ENCODE peak calls at places on chromosomes 11 and 22, in eight cellular contexts. One of them, this sample, is unnamed. For H3K4me1, the result is how much of the 10 kb centered on the place peaks cover.

GRCh38 chr22:27846248-27846760 is 44.7 kb upstream of the MN1 start:
- DNase-seq in sigmoid colon: no peak
- DNase-seq in suprapubic skin: peak
- DNase-seq in stomach: no peak
- DNase-seq in ovary: no peak
- DNase-seq in K562: no peak
- DNase-seq in A549: no peak
- DNase-seq in tibial nerve: no peak
- DNase-seq in this sample: no peak

GRCh38 chr22:26588749-26589366 is 1.1 kb downstream of the TPST2 start:
- DNase-seq in stomach: no peak
- DNase-seq in A549: no peak
- DNase-seq in tibial nerve: no peak
- DNase-seq in K562: no peak
- DNase-seq in suprapubic skin: no peak
- DNase-seq in ovary: peak
- DNase-seq in sigmoid colon: no peak
- DNase-seq in this sample: no peak

GRCh38 chr22:20021196-20022181 is 579 bp downstream of the TANGO2 start:
- DNase-seq in tibial nerve: peak
- DNase-seq in A549: no peak
- DNase-seq in ovary: no peak
- DNase-seq in K562: peak
- DNase-seq in stomach: peak
- DNase-seq in sigmoid colon: peak
- DNase-seq in suprapubic skin: no peak
- DNase-seq in this sample: peak

GRCh38 chr11:87228820-87229219 is 191.1 kb downstream of the TMEM135 start:
- DNase-seq in tibial nerve: no peak
- DNase-seq in ovary: no peak
- DNase-seq in suprapubic skin: no peak
- DNase-seq in stomach: no peak
- DNase-seq in sigmoid colon: no peak
- DNase-seq in A549: no peak
- DNase-seq in K562: no peak
- DNase-seq in this sample: no peak

GRCh38 chr11:130451261-130452019 is 3.0 kb downstream of the ADAMTS15 start:
- DNase-seq in stomach: peak
- DNase-seq in ovary: no peak
- DNase-seq in A549: no peak
- DNase-seq in sigmoid colon: no peak
- DNase-seq in tibial nerve: peak
- DNase-seq in K562: no peak
- DNase-seq in suprapubic skin: no peak
- DNase-seq in this sample: no peak

GRCh38 chr11:97611345-97611744 is 1221.5 kb downstream of the JRKL start:
- DNase-seq in ovary: no peak
- DNase-seq in suprapubic skin: no peak
- DNase-seq in K562: no peak
- DNase-seq in stomach: no peak
- DNase-seq in tibial nerve: no peak
- DNase-seq in A549: no peak
- DNase-seq in sigmoid colon: no peak
- DNase-seq in this sample: no peak

GRCh38 chr11:3796346-3796745 is 1.0 kb downstream of the NUP98 start:
- DNase-seq in ovary: no peak
- DNase-seq in tibial nerve: no peak
- DNase-seq in stomach: no peak
- DNase-seq in A549: no peak
- DNase-seq in sigmoid colon: no peak
- DNase-seq in K562: no peak
- DNase-seq in suprapubic skin: no peak
- DNase-seq in this sample: no peak

GRCh38 chr11:61142424-61142823 is 18.8 kb downstream of the VPS37C start:
- DNase-seq in tibial nerve: no peak
- DNase-seq in A549: no peak
- DNase-seq in ovary: no peak
- DNase-seq in sigmoid colon: no peak
- DNase-seq in stomach: no peak
- DNase-seq in suprapubic skin: no peak
- DNase-seq in K562: no peak
- DNase-seq in this sample: no peak

GRCh38 chr11:110710520-110711381 is 1.5 kb downstream of the ARHGAP20 start:
- DNase-seq in stomach: peak
- DNase-seq in sigmoid colon: peak
- DNase-seq in tibial nerve: peak
- DNase-seq in A549: no peak
- DNase-seq in K562: no peak
- DNase-seq in suprapubic skin: peak
- DNase-seq in ovary: peak
- DNase-seq in this sample: peak

GRCh38 chr11:18634140-18635032 is at the start of gene SPTY2D1:
- DNase-seq in suprapubic skin: peak
- DNase-seq in tibial nerve: peak
- DNase-seq in sigmoid colon: peak
- DNase-seq in K562: peak
- DNase-seq in stomach: peak
- DNase-seq in ovary: peak
- DNase-seq in A549: peak
- DNase-seq in this sample: peak

GRCh38 chr22:45911601-45912271 is 65.2 kb downstream of the WNT7B start:
- DNase-seq in ovary: peak
- DNase-seq in sigmoid colon: no peak
- DNase-seq in stomach: peak
- DNase-seq in suprapubic skin: no peak
- DNase-seq in tibial nerve: peak
- DNase-seq in K562: no peak
- DNase-seq in A549: peak
- DNase-seq in this sample: no peak

GRCh38 chr22:41589260-41589600 is 410 bp downstream of the PMM1 start:
- DNase-seq in ovary: no peak
- DNase-seq in A549: no peak
- DNase-seq in K562: peak
- DNase-seq in stomach: peak
- DNase-seq in sigmoid colon: peak
- DNase-seq in suprapubic skin: no peak
- DNase-seq in tibial nerve: no peak
- DNase-seq in this sample: no peak

GRCh38 chr11:12725863-12726666 is 51.8 kb downstream of the TEAD1 start:
- DNase-seq in stomach: no peak
- DNase-seq in tibial nerve: no peak
- DNase-seq in suprapubic skin: no peak
- DNase-seq in A549: peak
- DNase-seq in K562: no peak
- DNase-seq in sigmoid colon: no peak
- DNase-seq in ovary: no peak
- DNase-seq in this sample: no peak

GRCh38 chr22:44286673-44287072 is 26.1 kb downstream of the SHISAL1 start:
- DNase-seq in A549: no peak
- DNase-seq in suprapubic skin: no peak
- DNase-seq in ovary: no peak
- DNase-seq in sigmoid colon: no peak
- DNase-seq in stomach: no peak
- DNase-seq in K562: no peak
- DNase-seq in tibial nerve: no peak
- DNase-seq in this sample: no peak

GRCh38 chr22:47030143-47030641 is 267.7 kb downstream of the TBC1D22A start:
- DNase-seq in suprapubic skin: no peak
- DNase-seq in ovary: no peak
- DNase-seq in tibial nerve: peak
- DNase-seq in stomach: no peak
- DNase-seq in sigmoid colon: peak
- DNase-seq in A549: no peak
- DNase-seq in K562: no peak
- DNase-seq in this sample: no peak

GRCh38 chr11:101429708-101430107 is 154.1 kb downstream of the TRPC6 start:
- DNase-seq in K562: no peak
- DNase-seq in stomach: no peak
- DNase-seq in sigmoid colon: no peak
- DNase-seq in ovary: no peak
- DNase-seq in tibial nerve: no peak
- DNase-seq in A549: no peak
- DNase-seq in suprapubic skin: no peak
- DNase-seq in this sample: no peak

GRCh38 chr11:47724041-47724729 is 9.0 kb upstream of the AGBL2 start:
- DNase-seq in sigmoid colon: no peak
- DNase-seq in ovary: peak
- DNase-seq in tibial nerve: no peak
- DNase-seq in A549: peak
- DNase-seq in K562: no peak
- DNase-seq in stomach: no peak
- DNase-seq in suprapubic skin: no peak
- DNase-seq in this sample: peak

GRCh38 chr11:69240332-69241074 is 53.5 kb upstream of the MYEOV start:
- DNase-seq in sigmoid colon: no peak
- DNase-seq in ovary: no peak
- DNase-seq in stomach: peak
- DNase-seq in tibial nerve: no peak
- DNase-seq in A549: no peak
- DNase-seq in suprapubic skin: no peak
- DNase-seq in K562: no peak
- DNase-seq in this sample: peak

GRCh38 chr11:18171377-18172000 is 1.1 kb upstream of the MRGPRX4 start:
- DNase-seq in suprapubic skin: no peak
- DNase-seq in sigmoid colon: no peak
- DNase-seq in A549: peak
- DNase-seq in stomach: no peak
- DNase-seq in tibial nerve: peak
- DNase-seq in K562: peak
- DNase-seq in ovary: no peak
- DNase-seq in this sample: no peak

GRCh38 chr22:39529487-39529851 is 3.1 kb downstream of the RPS19BP1 start:
- DNase-seq in sigmoid colon: no peak
- DNase-seq in suprapubic skin: no peak
- DNase-seq in tibial nerve: no peak
- DNase-seq in stomach: no peak
- DNase-seq in K562: no peak
- DNase-seq in ovary: no peak
- DNase-seq in A549: no peak
- DNase-seq in this sample: no peak
- H3K4me1 ChIP-seq in sigmoid colon: under half
- H3K4me1 ChIP-seq in suprapubic skin: half or more
- H3K4me1 ChIP-seq in tibial nerve: half or more
- H3K4me1 ChIP-seq in stomach: half or more
- H3K4me1 ChIP-seq in K562: under half
- H3K4me1 ChIP-seq in ovary: under half
- H3K4me1 ChIP-seq in A549: under half
- H3K4me1 ChIP-seq in this sample: half or more

DNA sequence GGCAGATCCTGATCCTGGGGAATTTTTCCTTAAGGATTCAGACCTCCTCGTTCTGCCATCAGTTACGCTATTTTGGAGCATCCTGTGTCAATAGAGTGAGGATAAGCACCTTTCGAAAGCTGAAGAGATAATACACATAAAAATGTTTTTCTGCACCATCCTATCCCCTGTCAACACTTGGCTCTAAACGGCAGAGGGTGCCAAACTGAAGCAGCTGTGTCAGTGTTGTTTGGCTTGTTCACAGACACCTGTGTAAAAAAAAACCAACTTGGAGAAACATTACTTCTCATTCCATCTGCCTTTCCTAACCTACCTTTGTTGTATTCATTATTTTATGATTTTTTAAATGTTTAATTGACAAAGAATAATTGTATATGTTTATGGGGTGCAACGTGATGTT is 417.0 kb upstream of the DDI1 start:
- DNase-seq in K562: no peak
- DNase-seq in sigmoid colon: no peak
- DNase-seq in ovary: no peak
- DNase-seq in tibial nerve: no peak
- DNase-seq in A549: peak
- DNase-seq in stomach: no peak
- DNase-seq in suprapubic skin: no peak
- DNase-seq in this sample: no peak
- TF ChIP-seq EP300 in K562: no peak
- TF ChIP-seq EP300 in sigmoid colon: no peak
- TF ChIP-seq EP300 in ovary: no peak
- TF ChIP-seq EP300 in tibial nerve: no peak
- TF ChIP-seq EP300 in A549: no peak
- TF ChIP-seq EP300 in stomach: no peak
- TF ChIP-seq EP300 in suprapubic skin: no peak
- TF ChIP-seq EP300 in this sample: no peak

DNA sequence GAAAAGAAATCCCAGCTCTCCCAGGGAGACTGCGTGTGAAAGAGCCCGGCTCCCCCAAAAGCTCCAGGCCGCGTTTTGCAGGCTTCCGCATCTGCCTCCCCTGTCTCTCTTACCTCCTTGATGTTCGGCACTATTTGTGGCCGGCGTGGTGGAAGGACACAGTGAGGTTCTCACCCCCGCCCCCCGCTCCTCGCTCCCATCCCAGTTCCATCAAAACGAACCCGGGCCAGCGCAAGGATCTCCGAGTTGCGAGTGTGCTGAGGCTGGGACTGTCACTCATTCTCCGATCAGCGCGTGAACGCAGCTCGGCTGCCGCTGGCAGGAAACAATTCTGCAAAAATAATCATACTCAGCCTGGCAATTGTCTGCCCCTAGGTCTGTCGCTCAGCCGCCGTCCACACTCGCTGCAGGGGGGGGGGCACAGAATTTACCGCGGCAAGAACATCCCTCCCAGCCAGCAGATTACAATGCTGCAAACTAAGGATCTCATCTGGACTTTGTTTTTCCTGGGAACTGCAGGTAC is at the start of gene NCAM1:
- DNase-seq in A549: peak
- DNase-seq in tibial nerve: peak
- DNase-seq in ovary: peak
- DNase-seq in sigmoid colon: peak
- DNase-seq in stomach: peak
- DNase-seq in K562: peak
- DNase-seq in suprapubic skin: peak
- DNase-seq in this sample: peak
- TF ChIP-seq POLR2A in A549: no peak
- TF ChIP-seq POLR2A in tibial nerve: peak
- TF ChIP-seq POLR2A in ovary: no peak
- TF ChIP-seq POLR2A in sigmoid colon: no peak
- TF ChIP-seq POLR2A in stomach: no peak
- TF ChIP-seq POLR2A in K562: no peak
- TF ChIP-seq POLR2A in suprapubic skin: no peak
- TF ChIP-seq POLR2A in this sample: no peak

GRCh38 chr11:83330303-83330702 is 44.1 kb upstream of the CCDC90B start:
- DNase-seq in A549: no peak
- DNase-seq in K562: no peak
- DNase-seq in stomach: no peak
- DNase-seq in ovary: no peak
- DNase-seq in suprapubic skin: no peak
- DNase-seq in tibial nerve: no peak
- DNase-seq in sigmoid colon: no peak
- DNase-seq in this sample: no peak
- H3K4me1 ChIP-seq in A549: under half
- H3K4me1 ChIP-seq in K562: under half
- H3K4me1 ChIP-seq in stomach: under half
- H3K4me1 ChIP-seq in ovary: under half
- H3K4me1 ChIP-seq in suprapubic skin: under half
- H3K4me1 ChIP-seq in tibial nerve: under half
- H3K4me1 ChIP-seq in sigmoid colon: under half
- H3K4me1 ChIP-seq in this sample: under half

DNA sequence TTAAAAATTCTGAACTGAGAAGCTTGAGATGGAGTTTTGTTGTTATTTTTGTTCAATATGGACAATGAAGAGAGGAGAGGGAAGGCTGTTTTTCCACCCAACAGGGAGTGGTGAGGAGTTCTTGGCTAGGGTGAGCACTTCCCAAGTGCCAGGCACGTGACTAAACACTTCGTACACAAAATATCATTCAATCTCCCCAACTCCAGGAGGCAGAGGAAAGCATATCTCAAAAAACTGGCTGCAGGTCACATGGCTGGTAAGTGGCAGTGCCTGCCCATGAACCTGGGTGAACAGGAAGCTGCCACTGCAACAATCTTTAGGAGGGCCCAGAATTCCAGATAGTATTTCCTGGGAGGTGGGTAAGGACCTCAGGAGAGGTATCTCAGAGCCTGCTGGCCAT is 11.6 kb downstream of the ELF5 start:
- DNase-seq in A549: no peak
- DNase-seq in K562: no peak
- DNase-seq in stomach: peak
- DNase-seq in tibial nerve: no peak
- DNase-seq in sigmoid colon: no peak
- DNase-seq in ovary: no peak
- DNase-seq in suprapubic skin: no peak
- DNase-seq in this sample: no peak
- TF ChIP-seq EP300 in A549: no peak
- TF ChIP-seq EP300 in K562: no peak
- TF ChIP-seq EP300 in stomach: no peak
- TF ChIP-seq EP300 in tibial nerve: no peak
- TF ChIP-seq EP300 in sigmoid colon: no peak
- TF ChIP-seq EP300 in ovary: no peak
- TF ChIP-seq EP300 in suprapubic skin: no peak
- TF ChIP-seq EP300 in this sample: no peak

This sample was measured in transverse colon.